ENCODE peak calls at places on chromosome 2, in four cellular contexts. One of them, this sample, is unnamed.

GRCh38 chr2:136247204-136247990 is 129.4 kb upstream of the CXCR4 start:
- DNase-seq in heart right ventricle: no peak
- DNase-seq in GM06990: no peak
- DNase-seq in sigmoid colon: no peak
- DNase-seq in this sample: no peak

GRCh38 chr2:25491966-25492532 is 150.3 kb upstream of the DNMT3A start:
- DNase-seq in heart right ventricle: no peak
- DNase-seq in GM06990: no peak
- DNase-seq in sigmoid colon: no peak
- DNase-seq in this sample: no peak

GRCh38 chr2:128317186-128317897 is 1.3 kb downstream of the HS6ST1 start:
- DNase-seq in heart right ventricle: no peak
- DNase-seq in GM06990: peak
- DNase-seq in sigmoid colon: peak
- DNase-seq in this sample: peak

GRCh38 chr2:12950957-12951656 is 234.4 kb downstream of the TRIB2 start:
- DNase-seq in heart right ventricle: no peak
- DNase-seq in GM06990: no peak
- DNase-seq in sigmoid colon: no peak
- DNase-seq in this sample: no peak

GRCh38 chr2:200945395-200945729 is 18.1 kb downstream of the ORC2 start:
- DNase-seq in heart right ventricle: no peak
- DNase-seq in GM06990: no peak
- DNase-seq in sigmoid colon: no peak
- DNase-seq in this sample: no peak

GRCh38 chr2:207165121-207166038 is at the start of gene KLF7:
- DNase-seq in heart right ventricle: peak
- DNase-seq in GM06990: peak
- DNase-seq in sigmoid colon: peak
- DNase-seq in this sample: no peak

GRCh38 chr2:23283653-23284052 is 101.3 kb upstream of the KLHL29 start:
- DNase-seq in heart right ventricle: no peak
- DNase-seq in GM06990: no peak
- DNase-seq in sigmoid colon: no peak
- DNase-seq in this sample: no peak

GRCh38 chr2:80348953-80349352 is 44.4 kb upstream of the LRRTM1 start:
- DNase-seq in heart right ventricle: no peak
- DNase-seq in GM06990: no peak
- DNase-seq in sigmoid colon: no peak
- DNase-seq in this sample: no peak

GRCh38 chr2:239259173-239259572 is 141.6 kb downstream of the HDAC4 start:
- DNase-seq in heart right ventricle: no peak
- DNase-seq in GM06990: peak
- DNase-seq in sigmoid colon: no peak
- DNase-seq in this sample: no peak

DNA sequence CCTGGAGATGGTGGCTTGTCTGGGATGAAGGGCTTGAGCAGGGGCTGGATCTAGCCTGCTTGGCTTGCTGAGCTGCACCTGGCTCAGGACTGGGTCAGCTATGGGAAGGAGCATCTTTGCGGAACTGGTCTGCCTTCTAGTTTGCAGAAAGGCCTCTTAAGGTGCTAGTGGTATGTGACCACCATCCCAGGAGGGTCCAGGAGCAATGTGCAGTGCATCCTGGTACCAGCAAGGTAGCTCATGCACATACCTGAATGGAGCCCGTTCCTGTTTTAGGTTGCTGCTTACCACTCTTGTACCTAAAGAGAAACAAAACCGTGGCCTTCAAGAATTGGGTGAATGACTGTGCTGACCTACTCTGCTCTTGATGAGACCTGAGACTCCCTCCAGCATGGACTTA is 118.6 kb upstream of the PELI1 start:
- DNase-seq in heart right ventricle: no peak
- DNase-seq in GM06990: no peak
- DNase-seq in sigmoid colon: no peak
- DNase-seq in this sample: no peak
- H3K4me3 ChIP-seq in heart right ventricle: no peak
- H3K4me3 ChIP-seq in GM06990: no peak
- H3K4me3 ChIP-seq in sigmoid colon: no peak
- H3K4me3 ChIP-seq in this sample: no peak

DNA sequence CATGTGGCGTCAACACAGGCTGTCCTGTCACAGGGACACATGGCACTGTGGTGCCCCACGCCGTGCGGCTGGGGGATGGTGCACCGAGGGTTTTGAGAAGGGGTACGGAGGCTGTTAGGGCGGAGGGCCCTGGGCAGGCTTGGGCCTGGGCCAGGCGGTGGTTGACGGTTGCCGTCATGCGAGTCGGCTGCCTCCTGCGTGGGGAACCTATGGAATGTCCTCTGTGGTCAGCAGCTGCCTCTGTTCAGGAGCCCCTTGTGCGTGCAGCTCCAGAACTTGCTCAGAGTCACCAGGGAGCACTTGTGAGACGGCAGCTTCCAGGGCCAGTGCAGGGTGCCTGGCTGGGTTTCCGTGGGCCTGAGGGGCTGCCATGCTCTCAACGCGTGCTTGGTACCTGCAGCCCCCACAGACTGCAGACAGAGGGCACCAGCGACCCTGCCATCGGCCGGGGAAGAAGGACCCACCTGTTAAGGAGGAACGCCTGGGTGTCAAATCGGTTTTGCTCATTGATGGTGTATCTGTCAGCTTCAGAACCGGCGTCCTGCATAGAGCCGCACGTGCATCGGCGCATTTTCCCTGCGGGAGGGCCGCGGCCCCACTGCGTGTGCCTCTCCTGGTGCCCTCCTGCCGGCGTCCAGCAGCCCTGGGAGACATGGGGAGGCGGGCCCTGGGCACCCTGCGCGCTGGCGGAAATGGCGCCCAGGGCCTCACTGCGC is 10.0 kb upstream of the D2HGDH start:
- DNase-seq in heart right ventricle: no peak
- DNase-seq in GM06990: no peak
- DNase-seq in sigmoid colon: no peak
- DNase-seq in this sample: no peak
- TF ChIP-seq CTCF in heart right ventricle: peak
- TF ChIP-seq CTCF in GM06990: no peak
- TF ChIP-seq CTCF in sigmoid colon: no peak
- TF ChIP-seq CTCF in this sample: no peak

GRCh38 chr2:42172566-42172965 is 3.4 kb downstream of the EML4 start:
- DNase-seq in heart right ventricle: no peak
- DNase-seq in GM06990: no peak
- DNase-seq in sigmoid colon: no peak
- DNase-seq in this sample: no peak

GRCh38 chr2:42170619-42171395 is 1.7 kb downstream of the EML4 start:
- DNase-seq in heart right ventricle: no peak
- DNase-seq in GM06990: no peak
- DNase-seq in sigmoid colon: no peak
- DNase-seq in this sample: no peak

GRCh38 chr2:42172020-42172419 is 2.9 kb downstream of the EML4 start:
- DNase-seq in heart right ventricle: no peak
- DNase-seq in GM06990: no peak
- DNase-seq in sigmoid colon: no peak
- DNase-seq in this sample: no peak

GRCh38 chr2:42169869-42170465 is 814 bp downstream of the EML4 start:
- DNase-seq in heart right ventricle: no peak
- DNase-seq in GM06990: no peak
- DNase-seq in sigmoid colon: no peak
- DNase-seq in this sample: peak

GRCh38 chr2:42171396-42171971 is 2.3 kb downstream of the EML4 start:
- DNase-seq in heart right ventricle: no peak
- DNase-seq in GM06990: peak
- DNase-seq in sigmoid colon: no peak
- DNase-seq in this sample: peak
- H3K4me3 ChIP-seq in heart right ventricle: peak
- H3K4me3 ChIP-seq in GM06990: peak
- H3K4me3 ChIP-seq in sigmoid colon: peak
- H3K4me3 ChIP-seq in this sample: peak

DNA sequence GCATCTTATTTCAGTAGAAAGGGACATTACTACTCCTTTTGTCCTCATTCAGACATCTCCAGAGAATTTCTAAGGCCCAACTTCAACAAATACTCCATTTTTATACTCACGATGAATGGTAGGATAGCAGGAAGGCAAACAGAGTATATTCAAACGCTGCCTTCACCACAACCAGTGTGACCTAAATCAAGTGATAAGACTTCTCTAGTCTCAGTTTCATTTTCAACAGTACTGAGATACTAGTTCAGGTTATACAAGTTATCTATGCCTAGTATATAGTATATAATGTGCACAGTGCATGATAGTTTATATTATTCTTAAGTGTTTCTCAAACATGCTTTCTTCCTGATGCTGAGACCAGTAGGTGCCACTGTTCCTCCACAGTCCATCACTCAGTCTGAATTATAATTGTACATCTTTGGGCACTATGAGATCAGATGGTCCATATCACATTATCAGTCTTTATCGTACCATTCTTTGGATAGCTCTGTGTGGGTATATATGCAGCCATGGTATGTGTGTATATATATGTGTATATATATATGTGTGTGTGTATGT is 66.3 kb upstream of the RPE start:
- DNase-seq in heart right ventricle: no peak
- DNase-seq in GM06990: no peak
- DNase-seq in sigmoid colon: no peak
- DNase-seq in this sample: no peak
- TF ChIP-seq CTCF in heart right ventricle: no peak
- TF ChIP-seq CTCF in GM06990: no peak
- TF ChIP-seq CTCF in sigmoid colon: no peak
- TF ChIP-seq CTCF in this sample: no peak

DNA sequence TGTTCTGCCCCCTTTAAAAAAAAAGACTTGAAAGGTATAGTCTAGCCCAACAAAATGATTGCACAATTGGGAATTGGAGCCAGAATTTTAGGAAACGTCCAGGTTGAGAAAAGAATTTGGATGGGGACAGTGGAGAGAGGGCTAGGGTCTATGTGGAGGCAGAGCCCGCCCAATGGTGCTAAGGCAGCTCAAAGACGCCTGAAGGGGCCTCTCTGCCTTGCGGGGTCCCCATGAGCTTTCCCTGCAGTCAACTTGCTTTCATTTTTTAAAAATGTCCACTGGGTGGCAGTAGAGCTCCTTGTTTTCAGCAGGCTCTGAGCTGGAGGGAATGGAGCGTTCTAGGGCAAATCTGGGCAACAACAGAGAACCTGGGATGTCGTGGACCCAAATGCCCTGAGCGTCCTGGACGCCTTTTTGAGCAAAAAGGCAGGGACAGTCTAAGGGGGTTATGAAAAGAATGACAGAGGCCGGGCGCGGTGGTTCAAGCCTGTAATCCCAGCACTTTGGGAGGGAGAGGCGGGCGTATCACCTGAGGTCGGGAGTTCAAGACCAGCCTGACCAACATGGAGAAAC is 40.2 kb upstream of the ITM2C start:
- DNase-seq in heart right ventricle: peak
- DNase-seq in GM06990: peak
- DNase-seq in sigmoid colon: no peak
- DNase-seq in this sample: peak
- H3K4me3 ChIP-seq in heart right ventricle: no peak
- H3K4me3 ChIP-seq in GM06990: peak
- H3K4me3 ChIP-seq in sigmoid colon: peak
- H3K4me3 ChIP-seq in this sample: no peak

GRCh38 chr2:241873081-241873802 is 3.7 kb downstream of the RTP5 start:
- DNase-seq in heart right ventricle: no peak
- DNase-seq in GM06990: no peak
- DNase-seq in sigmoid colon: no peak
- DNase-seq in this sample: no peak

GRCh38 chr2:241873803-241874110 is 4.2 kb downstream of the RTP5 start:
- DNase-seq in heart right ventricle: no peak
- DNase-seq in GM06990: no peak
- DNase-seq in sigmoid colon: no peak
- DNase-seq in this sample: no peak

GRCh38 chr2:241871538-241872312 is 2.2 kb downstream of the RTP5 start:
- DNase-seq in heart right ventricle: no peak
- DNase-seq in GM06990: no peak
- DNase-seq in sigmoid colon: no peak
- DNase-seq in this sample: no peak

GRCh38 chr2:241870611-241871537 is 1.3 kb downstream of the RTP5 start:
- DNase-seq in heart right ventricle: no peak
- DNase-seq in GM06990: no peak
- DNase-seq in sigmoid colon: no peak
- DNase-seq in this sample: no peak

DNA sequence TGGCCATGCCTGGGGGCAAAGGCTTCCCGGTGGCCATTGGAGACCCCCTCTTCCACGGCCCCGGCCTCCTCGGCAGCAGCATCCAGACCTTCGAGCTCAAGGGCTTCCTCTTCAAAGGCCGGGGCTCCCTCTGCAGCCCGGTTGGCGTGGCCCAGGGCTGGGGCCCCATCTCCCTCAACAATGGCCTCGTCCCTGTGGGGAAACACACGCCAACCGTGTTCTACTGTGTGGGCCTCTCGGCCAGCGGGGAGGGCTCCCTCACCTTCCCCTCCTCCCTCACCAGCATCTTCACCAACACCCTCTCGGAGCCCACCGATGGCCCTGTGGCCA is 2.7 kb downstream of the RTP5 start:
- DNase-seq in heart right ventricle: no peak
- DNase-seq in GM06990: no peak
- DNase-seq in sigmoid colon: no peak
- DNase-seq in this sample: no peak
- TF ChIP-seq CTCF in heart right ventricle: no peak
- TF ChIP-seq CTCF in GM06990: no peak
- TF ChIP-seq CTCF in sigmoid colon: no peak
- TF ChIP-seq CTCF in this sample: no peak

GRCh38 chr2:37459095-37459981 is 114.9 kb downstream of the QPCT start:
- DNase-seq in heart right ventricle: no peak
- DNase-seq in GM06990: no peak
- DNase-seq in sigmoid colon: no peak
- DNase-seq in this sample: no peak
- H3K4me3 ChIP-seq in heart right ventricle: no peak
- H3K4me3 ChIP-seq in GM06990: no peak
- H3K4me3 ChIP-seq in sigmoid colon: no peak
- H3K4me3 ChIP-seq in this sample: no peak

DNA sequence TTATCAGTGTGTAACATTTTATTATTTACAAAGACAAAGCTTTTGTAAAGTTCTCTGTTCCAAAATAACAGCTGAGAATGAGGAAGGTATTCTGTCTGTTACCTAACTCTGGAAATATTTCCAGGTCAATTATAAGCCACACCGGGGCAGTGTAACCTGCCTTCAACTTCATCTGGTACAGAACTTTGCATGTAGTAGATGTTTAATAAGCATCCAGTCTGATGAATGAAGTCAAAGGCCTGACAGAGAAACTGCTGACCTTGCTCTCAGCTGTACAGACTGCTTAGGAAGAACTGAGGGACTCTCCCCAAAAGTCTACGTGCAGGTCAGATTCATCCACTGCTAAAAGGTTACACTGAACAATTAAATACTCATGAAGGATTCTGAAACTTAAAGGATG is 43.3 kb downstream of the WDFY1 start:
- DNase-seq in heart right ventricle: no peak
- DNase-seq in GM06990: no peak
- DNase-seq in sigmoid colon: no peak
- DNase-seq in this sample: no peak
- TF ChIP-seq CTCF in heart right ventricle: no peak
- TF ChIP-seq CTCF in GM06990: no peak
- TF ChIP-seq CTCF in sigmoid colon: no peak
- TF ChIP-seq CTCF in this sample: no peak